ENCODE peak calls at places on chromosomes 7 and 10, in six cellular contexts. One of them, this sample, is unnamed.

GRCh38 chr7:5065107-5065407 is 19.4 kb downstream of the RBAK start:
- DNase-seq in chondrocyte: no peak
- DNase-seq in NCI-H1105 treated with DMSO at 0.1 percent for 48 hours: no peak
- DNase-seq in D721Med: no peak
- DNase-seq in DMS53: no peak
- DNase-seq in nephron progenitor cell: no peak
- DNase-seq in this sample: no peak

GRCh38 chr10:91163269-91163708 is 57.2 kb upstream of the PCGF5 start:
- DNase-seq in nephron progenitor cell: peak
- DNase-seq in NCI-H1105 treated with DMSO at 0.1 percent for 48 hours: peak
- DNase-seq in D721Med: no peak
- DNase-seq in chondrocyte: no peak
- DNase-seq in DMS53: peak
- DNase-seq in this sample: peak

GRCh38 chr7:91287685-91288084 is 23.5 kb downstream of the FZD1 start:
- DNase-seq in chondrocyte: no peak
- DNase-seq in DMS53: peak
- DNase-seq in NCI-H1105 treated with DMSO at 0.1 percent for 48 hours: no peak
- DNase-seq in nephron progenitor cell: no peak
- DNase-seq in D721Med: no peak
- DNase-seq in this sample: no peak

GRCh38 chr7:143255564-143255963 is 7.7 kb upstream of the GSTK1 start:
- DNase-seq in DMS53: no peak
- DNase-seq in D721Med: no peak
- DNase-seq in NCI-H1105 treated with DMSO at 0.1 percent for 48 hours: no peak
- DNase-seq in chondrocyte: no peak
- DNase-seq in nephron progenitor cell: no peak
- DNase-seq in this sample: no peak

GRCh38 chr7:80721880-80722595 is 83.6 kb downstream of the CD36 start:
- DNase-seq in nephron progenitor cell: no peak
- DNase-seq in chondrocyte: no peak
- DNase-seq in DMS53: peak
- DNase-seq in D721Med: no peak
- DNase-seq in NCI-H1105 treated with DMSO at 0.1 percent for 48 hours: no peak
- DNase-seq in this sample: no peak

GRCh38 chr10:91409069-91409868 is 875 bp upstream of the HECTD2 start:
- DNase-seq in chondrocyte: peak
- DNase-seq in DMS53: peak
- DNase-seq in nephron progenitor cell: peak
- DNase-seq in NCI-H1105 treated with DMSO at 0.1 percent for 48 hours: peak
- DNase-seq in D721Med: no peak
- DNase-seq in this sample: peak

GRCh38 chr7:43658718-43659548 is 70.4 kb downstream of the COA1 start:
- DNase-seq in nephron progenitor cell: no peak
- DNase-seq in NCI-H1105 treated with DMSO at 0.1 percent for 48 hours: no peak
- DNase-seq in DMS53: peak
- DNase-seq in chondrocyte: no peak
- DNase-seq in D721Med: no peak
- DNase-seq in this sample: no peak

GRCh38 chr7:74115326-74115725 is 31.7 kb downstream of the LIMK1 start:
- DNase-seq in nephron progenitor cell: no peak
- DNase-seq in D721Med: no peak
- DNase-seq in NCI-H1105 treated with DMSO at 0.1 percent for 48 hours: no peak
- DNase-seq in DMS53: no peak
- DNase-seq in chondrocyte: no peak
- DNase-seq in this sample: no peak

GRCh38 chr10:21673668-21674067 is 139.6 kb downstream of the MLLT10 start:
- DNase-seq in NCI-H1105 treated with DMSO at 0.1 percent for 48 hours: no peak
- DNase-seq in nephron progenitor cell: no peak
- DNase-seq in D721Med: no peak
- DNase-seq in DMS53: no peak
- DNase-seq in chondrocyte: no peak
- DNase-seq in this sample: no peak

GRCh38 chr7:3649250-3649649 is 348.2 kb downstream of the SDK1 start:
- DNase-seq in nephron progenitor cell: no peak
- DNase-seq in NCI-H1105 treated with DMSO at 0.1 percent for 48 hours: no peak
- DNase-seq in D721Med: no peak
- DNase-seq in DMS53: peak
- DNase-seq in chondrocyte: no peak
- DNase-seq in this sample: no peak

GRCh38 chr10:72095195-72095594 is 6.8 kb upstream of the SPOCK2 start:
- DNase-seq in NCI-H1105 treated with DMSO at 0.1 percent for 48 hours: no peak
- DNase-seq in nephron progenitor cell: no peak
- DNase-seq in chondrocyte: no peak
- DNase-seq in DMS53: no peak
- DNase-seq in D721Med: no peak
- DNase-seq in this sample: no peak

GRCh38 chr7:44144968-44145418 is 3.9 kb upstream of the MYL7 start:
- DNase-seq in DMS53: no peak
- DNase-seq in nephron progenitor cell: no peak
- DNase-seq in D721Med: no peak
- DNase-seq in NCI-H1105 treated with DMSO at 0.1 percent for 48 hours: no peak
- DNase-seq in chondrocyte: no peak
- DNase-seq in this sample: no peak

GRCh38 chr10:79422178-79422892 is 23.1 kb downstream of the ZCCHC24 start:
- DNase-seq in D721Med: no peak
- DNase-seq in NCI-H1105 treated with DMSO at 0.1 percent for 48 hours: no peak
- DNase-seq in chondrocyte: peak
- DNase-seq in nephron progenitor cell: peak
- DNase-seq in DMS53: no peak
- DNase-seq in this sample: no peak

GRCh38 chr10:14879801-14880193 is 1.1 kb downstream of the SUV39H2 start:
- DNase-seq in D721Med: no peak
- DNase-seq in chondrocyte: no peak
- DNase-seq in nephron progenitor cell: no peak
- DNase-seq in NCI-H1105 treated with DMSO at 0.1 percent for 48 hours: no peak
- DNase-seq in DMS53: no peak
- DNase-seq in this sample: no peak

GRCh38 chr10:34434119-34434594 is 380.9 kb downstream of the PARD3 start:
- DNase-seq in nephron progenitor cell: no peak
- DNase-seq in D721Med: no peak
- DNase-seq in chondrocyte: no peak
- DNase-seq in DMS53: peak
- DNase-seq in NCI-H1105 treated with DMSO at 0.1 percent for 48 hours: no peak
- DNase-seq in this sample: no peak

GRCh38 chr7:44541-44896 is 147.9 kb upstream of the FAM20C start:
- DNase-seq in NCI-H1105 treated with DMSO at 0.1 percent for 48 hours: no peak
- DNase-seq in D721Med: no peak
- DNase-seq in DMS53: no peak
- DNase-seq in nephron progenitor cell: no peak
- DNase-seq in chondrocyte: peak
- DNase-seq in this sample: no peak